ENCODE peak calls at places on chromosomes 13 and 19, in nine cellular contexts. Z is CD8-positive, alpha-beta memory T cell; G is heart left ventricle; Q is tibial artery; Y is cardiac muscle cell; I is lower lobe of right lung; U is H9; D is left ventricle myocardium inferior; B is astrocyte. M is an unnamed sample.
A peak's percentile ranks its signal among the peaks of the same experiment; 100 is the strongest.

GRCh38 chr13:89514534-89515312 is 1832.8 kb upstream of the MIR17HG start:
- DNase-seq in B (peak; percentile 69), Z (no peak), G (no peak), I (no peak), U (no peak), Q (no peak), Y (no peak), D (no peak), M (peak; percentile 40)

GRCh38 chr13:98174995-98175394 is 2.1 kb downstream of the RNF113B start:
- DNase-seq in D (no peak), Z (no peak), Y (no peak), U (no peak), G (no peak), B (peak; percentile 64), Q (no peak), I (no peak), M (no peak)

GRCh38 chr13:103187621-103188020 is 121.4 kb upstream of the SLC10A2 start:
- DNase-seq in I (no peak), Q (no peak), D (no peak), U (no peak), G (no peak), Y (peak; percentile 88), B (no peak), Z (no peak), M (peak; percentile 21)

GRCh38 chr13:34435338-34435737 is 506.7 kb upstream of the NBEA start:
- DNase-seq in I (no peak), Q (no peak), Y (no peak), G (no peak), Z (no peak), U (no peak), D (no peak), B (peak; percentile 63), M (no peak)

GRCh38 chr19:35038623-35039512 is 2.7 kb upstream of the HPN start:
- DNase-seq in U (no peak), Y (no peak), Z (no peak), G (no peak), I (no peak), B (no peak), Q (no peak), D (peak; percentile 34), M (no peak)

GRCh38 chr19:16575282-16575681 is 3.1 kb upstream of the SLC35E1 start:
- DNase-seq in Z (no peak), G (no peak), U (no peak), B (no peak), D (no peak), Q (no peak), I (no peak), Y (no peak), M (no peak)

GRCh38 chr13:23129329-23129728 is 51.5 kb upstream of the SGCG start:
- DNase-seq in I (no peak), Z (no peak), Y (no peak), B (no peak), Q (peak; percentile 35), U (no peak), G (no peak), D (no peak), M (no peak)

GRCh38 chr19:5913739-5914357 is at the start of gene CAPS:
- DNase-seq in Y (no peak), D (peak; percentile 60), G (peak; percentile 74), I (peak; percentile 88), Z (no peak), B (peak; percentile 44), Q (peak; percentile 42), U (no peak), M (peak; percentile 99)

GRCh38 chr19:38386968-38387549 is 775 bp downstream of the GGN start:
- DNase-seq in Q (peak; percentile 49), Y (peak; percentile 13), Z (no peak), I (peak; percentile 68), G (no peak), D (peak; percentile 36), U (no peak), B (no peak), M (no peak)

GRCh38 chr13:91409661-91410060 is 11.2 kb downstream of the GPC5 start:
- DNase-seq in Z (no peak), G (no peak), Q (no peak), Y (no peak), U (no peak), B (no peak), I (no peak), D (no peak), M (no peak)

GRCh38 chr13:106507560-106508274 is 27.7 kb downstream of the EFNB2 start:
- DNase-seq in B (peak; percentile 99), G (no peak), Z (no peak), D (no peak), Q (no peak), Y (no peak), U (no peak), I (no peak), M (no peak)

GRCh38 chr19:29526730-29527499 is 1.1 kb downstream of the VSTM2B start:
- DNase-seq in Y (no peak), B (no peak), I (no peak), Z (no peak), U (peak; percentile 44), G (peak; percentile 19), D (no peak), Q (no peak), M (no peak)

GRCh38 chr19:2495651-2496316 is 19.9 kb downstream of the GADD45B start:
- DNase-seq in I (no peak), U (no peak), D (no peak), Q (no peak), G (peak; percentile 76), B (no peak), Z (no peak), Y (peak; percentile 88), M (peak; percentile 78)

GRCh38 chr19:2492870-2493269 is 16.9 kb downstream of the GADD45B start:
- DNase-seq in U (no peak), Q (no peak), Y (no peak), I (no peak), G (no peak), D (no peak), B (no peak), Z (no peak), M (no peak)

GRCh38 chr19:2494084-2494446 is 18.1 kb downstream of the GADD45B start:
- DNase-seq in U (no peak), I (no peak), Y (no peak), B (peak; percentile 82), D (no peak), G (peak; percentile 51), Q (no peak), Z (no peak), M (peak; percentile 27)

GRCh38 chr19:2495130-2495641 is 19.3 kb downstream of the GADD45B start:
- DNase-seq in Y (peak; percentile 91), B (no peak), U (no peak), Z (peak; percentile 27), I (peak; percentile 92), G (peak; percentile 94), D (peak; percentile 83), Q (peak; percentile 84), M (peak; percentile 97)

GRCh38 chr19:2494447-2495129 is 18.7 kb downstream of the GADD45B start:
- DNase-seq in D (peak; percentile 83), Z (peak; percentile 66), B (peak; percentile 71), U (no peak), G (peak; percentile 94), Q (peak; percentile 82), Y (peak; percentile 64), I (peak; percentile 83), M (peak; percentile 75)
- H3K27ac ChIP-seq in D (peak overlapping the region; percentile 96), Z (peak overlapping the region; percentile 43), B (peak overlapping the region; percentile 67), U (no peak overlapping the region), G (peak overlapping the region; percentile 88), Q (peak overlapping the region; percentile 83), Y (peak overlapping the region; percentile 97), I (peak overlapping the region; percentile 90), M (peak overlapping the region; percentile 98)

DNA sequence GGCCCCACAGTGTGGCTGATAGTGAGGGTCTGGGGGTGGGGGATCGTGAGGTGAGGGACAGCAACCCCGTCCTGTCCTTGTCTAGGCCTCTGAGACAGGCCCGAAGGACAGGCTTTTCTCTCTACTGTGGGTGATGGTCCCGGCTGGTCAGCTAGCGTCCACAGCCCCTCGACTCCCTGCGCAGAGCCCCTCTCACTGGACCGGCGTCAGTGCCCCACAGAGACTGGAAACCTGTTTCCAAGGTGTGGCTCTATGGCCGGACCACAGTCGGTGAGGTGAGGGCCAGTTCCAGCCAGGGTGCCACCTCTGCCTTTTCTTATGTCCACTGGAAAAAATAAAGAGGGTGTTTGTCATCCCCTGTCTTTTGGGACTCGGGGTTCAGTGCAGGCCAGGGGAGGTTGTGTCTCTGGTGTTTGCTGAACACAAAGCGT is 22.6 kb downstream of the ATP11A start:
- DNase-seq in D (no peak), Z (no peak), G (peak; percentile 19), I (no peak), Y (no peak), U (no peak), Q (no peak), B (no peak), M (no peak)
- H3K27ac ChIP-seq in D (peak overlapping the region; percentile 96), Z (peak overlapping the region; percentile 13), G (peak overlapping the region; percentile 88), I (peak overlapping the region; percentile 76), Y (peak overlapping the region; percentile 97), U (peak overlapping the region; percentile 93), Q (peak overlapping the region; percentile 64), B (peak overlapping the region; percentile 55), M (peak overlapping the region; percentile 83)

GRCh38 chr13:99992912-99993311 is 11.3 kb downstream of the ZIC2 start:
- DNase-seq in G (no peak), Z (no peak), Q (no peak), Y (no peak), U (no peak), D (no peak), B (no peak), I (no peak), M (no peak)

GRCh38 chr13:99990045-99990977 is 8.7 kb downstream of the ZIC2 start:
- DNase-seq in B (no peak), I (no peak), Z (no peak), G (no peak), Y (no peak), Q (no peak), D (no peak), U (peak; percentile 74), M (no peak)

GRCh38 chr13:99992376-99992775 is 10.8 kb downstream of the ZIC2 start:
- DNase-seq in U (no peak), Z (no peak), Y (no peak), I (no peak), D (no peak), B (peak; percentile 29), G (no peak), Q (no peak), M (no peak)

GRCh38 chr13:99991013-99991805 is 9.6 kb downstream of the ZIC2 start:
- DNase-seq in D (no peak), U (peak; percentile 60), Z (no peak), B (no peak), I (no peak), Q (no peak), Y (no peak), G (no peak), M (no peak)

DNA sequence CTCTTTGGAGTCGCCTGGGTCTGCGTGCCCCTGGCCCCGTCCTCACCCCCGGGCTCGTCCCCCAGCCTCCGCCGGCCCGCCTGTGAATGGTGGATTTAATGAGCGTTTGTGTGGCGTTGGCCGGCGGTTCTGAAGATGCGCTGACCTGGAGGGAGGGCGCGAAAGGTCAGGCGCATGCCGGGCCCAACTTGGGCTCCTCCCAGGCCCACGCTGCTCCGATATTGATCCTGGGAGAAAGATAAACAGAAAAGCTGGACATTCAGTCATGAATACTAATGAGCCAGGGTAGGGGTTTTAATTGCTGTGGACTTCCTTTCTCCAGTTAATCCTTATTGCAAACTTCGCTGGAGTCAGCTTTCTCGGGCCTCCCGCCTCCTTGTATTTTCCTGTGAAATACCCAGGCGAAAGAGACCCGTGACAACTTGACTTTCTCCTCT is 10.2 kb downstream of the ZIC2 start:
- DNase-seq in U (peak; percentile 58), I (no peak), Y (no peak), G (no peak), B (no peak), D (no peak), Z (no peak), Q (no peak), M (no peak)
- H3K27ac ChIP-seq in U (no peak overlapping the region), I (no peak overlapping the region), Y (no peak overlapping the region), G (no peak overlapping the region), B (peak overlapping the region; percentile 17), D (no peak overlapping the region), Z (no peak overlapping the region), Q (no peak overlapping the region), M (no peak overlapping the region)

GRCh38 chr19:4018775-4019504 is 11.4 kb downstream of the PIAS4 start:
- DNase-seq in Q (no peak), G (no peak), U (no peak), I (no peak), B (no peak), Y (no peak), Z (no peak), D (no peak), M (no peak)
- H3K27ac ChIP-seq in Q (no peak overlapping the region), G (no peak overlapping the region), U (no peak overlapping the region), I (no peak overlapping the region), B (no peak overlapping the region), Y (no peak overlapping the region), Z (no peak overlapping the region), D (no peak overlapping the region), M (no peak overlapping the region)